ENCODE peak calls at places on chromosomes 2 and 18, in five cellular contexts. H is GM23248, J is OCI-LY7, G is H9, M is colonic mucosa. C is an unnamed sample. For H3K9me3, the result is how much of the 10 kb centered on the place peaks cover.

GRCh38 chr2:176445831-176446433 is 176.7 kb downstream of the MTX2 start:
- DNase-seq in M (no peak), G (no peak), J (no peak), H (peak), C (no peak)

GRCh38 chr2:202479090-202479489 is 103.0 kb downstream of the BMPR2 start:
- DNase-seq in H (no peak), G (no peak), J (no peak), M (no peak), C (no peak)

GRCh38 chr2:175766880-175767279 is 235.2 kb downstream of the LNPK start:
- DNase-seq in G (no peak), J (no peak), H (peak), M (no peak), C (no peak)

GRCh38 chr2:181106229-181106628 is 125.8 kb downstream of the UBE2E3 start:
- DNase-seq in M (no peak), H (peak), J (no peak), G (no peak), C (no peak)

GRCh38 chr2:223075301-223076270 is 23.6 kb downstream of the KCNE4 start:
- DNase-seq in J (no peak), G (no peak), M (no peak), H (peak), C (no peak)

GRCh38 chr18:78779996-78780718 is 199.5 kb upstream of the SALL3 start:
- DNase-seq in G (peak), J (no peak), H (no peak), M (no peak), C (no peak)

GRCh38 chr18:29181151-29181901 is 1004.4 kb upstream of the CDH2 start:
- DNase-seq in H (peak), G (no peak), M (no peak), J (no peak), C (no peak)

GRCh38 chr2:167783266-167784070 is 463.9 kb downstream of the STK39 start:
- DNase-seq in M (no peak), J (no peak), G (no peak), H (no peak), C (no peak)

GRCh38 chr18:42274488-42275137 is 319.6 kb downstream of the PIK3C3 start:
- DNase-seq in G (peak), H (peak), M (no peak), J (peak), C (no peak)

GRCh38 chr2:3264010-3264744 is 113.4 kb downstream of the EIPR1 start:
- DNase-seq in H (no peak), J (no peak), M (no peak), G (no peak), C (peak)

GRCh38 chr2:171512683-171513082 is 9.6 kb upstream of the CYBRD1 start:
- DNase-seq in H (no peak), G (no peak), M (no peak), J (no peak), C (no peak)

GRCh38 chr2:32835148-32835547 is 111.6 kb upstream of the LTBP1 start:
- DNase-seq in M (no peak), G (no peak), J (no peak), H (no peak), C (no peak)

GRCh38 chr2:80050246-80050645 is 254.3 kb downstream of the LRRTM1 start:
- DNase-seq in J (no peak), G (no peak), H (no peak), M (no peak), C (no peak)

GRCh38 chr2:236156095-236156859 is 11.9 kb downstream of the GBX2 start:
- DNase-seq in J (no peak), G (no peak), M (no peak), H (no peak), C (no peak)

GRCh38 chr18:54787616-54788015 is 40.7 kb upstream of the RAB27B start:
- DNase-seq in H (peak), M (no peak), J (no peak), G (no peak), C (no peak)

GRCh38 chr2:182784777-182785176 is 68.7 kb downstream of the DNAJC10 start:
- DNase-seq in J (peak), M (no peak), G (no peak), H (peak), C (no peak)

GRCh38 chr2:219308142-219309093 is 783 bp downstream of the PTPRN start:
- DNase-seq in M (peak), H (peak), J (peak), G (peak), C (peak)

GRCh38 chr18:907171-907879 is 2.7 kb downstream of the ADCYAP1 start:
- DNase-seq in J (no peak), G (peak), M (no peak), H (peak), C (no peak)

GRCh38 chr2:22817197-22817596 is 567.8 kb upstream of the KLHL29 start:
- DNase-seq in J (no peak), H (peak), M (no peak), G (no peak), C (no peak)

GRCh38 chr2:235102987-235103386 is 151.2 kb downstream of the SH3BP4 start:
- DNase-seq in G (no peak), H (no peak), M (no peak), J (no peak), C (no peak)

GRCh38 chr2:6948081-6949008 is 31.1 kb downstream of the RNF144A start:
- DNase-seq in G (no peak), M (no peak), J (no peak), H (no peak), C (no peak)

DNA sequence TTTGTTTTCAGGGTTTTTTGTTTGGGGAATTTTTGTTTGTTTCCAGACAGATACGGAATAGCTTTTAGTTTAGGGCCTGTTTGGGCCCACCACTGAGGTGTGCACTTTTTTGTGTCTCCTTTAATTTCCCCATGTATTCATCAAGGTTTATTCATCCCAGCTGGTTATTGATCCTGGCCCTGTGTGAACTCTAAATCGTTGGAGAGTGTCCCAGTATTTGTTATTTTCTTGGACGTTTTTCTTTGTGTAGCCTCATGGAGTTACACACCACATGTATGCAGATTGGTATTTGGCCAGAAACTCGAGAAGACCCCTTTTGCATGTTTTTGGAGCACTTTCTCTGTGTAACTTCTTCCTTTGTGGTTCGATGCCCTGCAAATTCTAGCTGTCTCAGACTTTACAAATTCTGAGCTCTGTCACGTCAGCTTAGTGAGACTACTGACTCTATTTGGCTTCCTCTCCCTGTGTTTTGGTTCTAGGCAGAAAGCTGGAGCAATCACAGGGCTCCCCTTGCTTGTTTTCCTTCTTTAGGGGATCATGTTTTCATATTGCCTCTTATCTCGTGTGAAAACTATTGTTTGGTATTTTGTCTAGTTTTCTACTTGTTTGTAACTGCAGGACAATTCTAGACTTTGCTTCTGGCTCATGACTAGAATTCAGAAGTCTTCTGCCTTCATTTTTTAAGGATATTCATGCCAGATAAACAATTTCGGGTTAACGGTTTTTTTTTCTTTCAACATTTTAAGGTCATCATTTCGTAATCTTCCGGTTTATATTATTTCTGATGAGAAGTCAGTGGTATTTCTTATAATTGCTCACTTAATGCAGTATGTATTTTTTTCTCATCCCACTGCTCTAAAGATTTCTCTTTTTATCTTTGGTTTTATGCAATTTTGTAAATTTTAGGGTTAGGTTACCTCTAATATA is 198.5 kb downstream of the MCFD2 start:
- DNase-seq in M (no peak), J (no peak), G (no peak), H (peak), C (no peak)
- H3K9me3 ChIP-seq in M (under half), J (under half), G (under half), H (under half), C (under half)

GRCh38 chr2:103525757-103526156 is 763.9 kb downstream of the TMEM182 start:
- DNase-seq in G (no peak), J (no peak), H (no peak), M (no peak), C (no peak)
- H3K9me3 ChIP-seq in G (under half), J (under half), H (under half), M (under half), C (under half)

GRCh38 chr18:35278085-35278484 is 11.9 kb downstream of the ZSCAN30 start:
- DNase-seq in J (no peak), G (no peak), H (no peak), M (no peak), C (no peak)
- H3K9me3 ChIP-seq in J (under half), G (under half), H (under half), M (under half), C (under half)

DNA sequence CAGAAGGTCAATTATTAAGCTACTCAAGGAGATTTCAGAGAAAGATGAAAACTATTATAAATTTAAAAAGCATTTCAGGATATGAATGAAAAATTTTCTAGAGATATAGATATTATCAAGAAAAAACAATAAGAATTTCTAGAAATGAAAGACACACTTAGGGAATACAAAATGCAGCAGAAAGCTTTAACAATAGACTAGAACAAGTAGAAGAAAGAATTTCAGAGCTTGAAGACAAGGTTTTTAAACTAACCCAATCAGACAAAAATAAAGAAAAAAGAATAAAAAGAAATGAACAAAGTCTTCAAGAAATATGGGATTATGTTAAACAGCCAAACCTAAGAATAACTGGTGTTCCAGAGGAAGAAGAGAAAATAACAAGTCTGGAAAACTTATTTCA is 34.4 kb downstream of the FLACC1 start:
- DNase-seq in G (no peak), H (no peak), J (no peak), M (no peak), C (no peak)
- H3K9me3 ChIP-seq in G (under half), H (under half), J (under half), M (under half), C (under half)

GRCh38 chr2:26532301-26533250 is 54.7 kb upstream of the OTOF start:
- DNase-seq in M (no peak), J (no peak), H (no peak), G (no peak), C (no peak)
- H3K9me3 ChIP-seq in M (under half), J (under half), H (under half), G (under half), C (under half)

GRCh38 chr2:129759186-129760010 is 220.1 kb upstream of the RAB6C start:
- DNase-seq in G (no peak), M (no peak), H (no peak), J (no peak), C (no peak)
- H3K9me3 ChIP-seq in G (under half), M (under half), H (under half), J (under half), C (under half)

GRCh38 chr18:75054611-75055010 is 154.3 kb downstream of the PTGR3 start:
- DNase-seq in M (no peak), G (no peak), J (no peak), H (no peak), C (no peak)

GRCh38 chr18:75053028-75053624 is 155.8 kb downstream of the PTGR3 start:
- DNase-seq in H (no peak), G (no peak), M (no peak), J (no peak), C (no peak)

GRCh38 chr18:75060185-75060584 is 148.8 kb downstream of the PTGR3 start:
- DNase-seq in J (no peak), G (no peak), H (no peak), M (no peak), C (no peak)

GRCh38 chr18:75052475-75052874 is 156.5 kb downstream of the PTGR3 start:
- DNase-seq in M (no peak), J (no peak), H (no peak), G (no peak), C (no peak)

DNA sequence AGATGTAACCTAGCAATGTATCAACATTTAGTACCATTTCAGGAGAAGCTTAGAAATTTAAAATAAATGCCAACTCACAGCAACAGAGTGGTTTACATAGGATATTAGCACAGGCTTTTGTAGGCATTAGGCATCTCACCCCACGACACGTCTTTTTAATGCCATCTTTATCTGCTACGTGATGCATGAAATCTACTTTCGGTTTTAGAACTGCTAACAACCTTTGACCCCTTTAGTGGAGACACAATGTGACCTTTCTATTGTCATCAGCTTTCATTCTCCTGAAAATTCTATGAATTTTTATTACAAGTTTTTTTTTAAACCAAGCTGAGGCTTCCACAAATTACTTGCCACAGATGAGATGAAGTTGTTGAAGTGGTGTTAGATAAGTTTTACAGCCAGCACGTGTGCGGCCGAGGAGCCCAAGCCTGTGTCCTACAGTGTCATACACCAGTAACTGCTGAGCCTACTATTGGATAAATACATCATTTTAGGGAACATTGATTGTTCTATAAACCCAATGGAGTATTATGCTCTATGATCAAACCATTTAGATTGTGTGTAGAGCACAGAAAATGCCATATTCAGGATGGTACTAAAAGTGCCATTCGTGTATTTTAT is 151.7 kb downstream of the PTGR3 start:
- DNase-seq in H (no peak), G (no peak), J (no peak), M (no peak), C (no peak)
- H3K9me3 ChIP-seq in H (under half), G (under half), J (under half), M (under half), C (under half)

C was measured in mucosa of descending colon.